ENCODE peak calls at places on chromosome 20, in four cellular contexts. D is K562, F is HAP-1, P is aorta. J is an unnamed sample.

GRCh38 chr20:23878787-23879186 is 761 bp downstream of the CST5 start:
- DNase-seq in D (no peak), F (no peak), P (no peak), J (no peak)

GRCh38 chr20:17940447-17940971 is 28.1 kb downstream of the SNX5 start:
- DNase-seq in D (no peak), P (no peak), F (peak; percentile 49), J (no peak)

GRCh38 chr20:21360686-21361085 is 36.6 kb downstream of the NKX2-4 start:
- DNase-seq in P (no peak), D (no peak), F (no peak), J (no peak)

GRCh38 chr20:36658300-36658699 is 12.3 kb upstream of the SLA2 start:
- DNase-seq in F (no peak), D (no peak), P (no peak), J (peak; percentile 89)

GRCh38 chr20:59456342-59457132 is 147.8 kb upstream of the PHACTR3 start:
- DNase-seq in P (no peak), D (no peak), F (no peak), J (no peak)

GRCh38 chr20:2693286-2693995 is 861 bp downstream of the EBF4 start:
- DNase-seq in D (peak; percentile 14), F (peak; percentile 67), P (no peak), J (no peak)

GRCh38 chr20:41078329-41078728 is 49.7 kb downstream of the TOP1 start:
- DNase-seq in D (peak; percentile 24), F (peak; percentile 16), P (no peak), J (no peak)

GRCh38 chr20:31758521-31758920 is 19.4 kb downstream of the TPX2 start:
- DNase-seq in F (no peak), P (no peak), D (no peak), J (no peak)

GRCh38 chr20:37356387-37356786 is 10.4 kb downstream of the SRC start:
- DNase-seq in F (no peak), P (peak; percentile 94), D (no peak), J (no peak)

DNA sequence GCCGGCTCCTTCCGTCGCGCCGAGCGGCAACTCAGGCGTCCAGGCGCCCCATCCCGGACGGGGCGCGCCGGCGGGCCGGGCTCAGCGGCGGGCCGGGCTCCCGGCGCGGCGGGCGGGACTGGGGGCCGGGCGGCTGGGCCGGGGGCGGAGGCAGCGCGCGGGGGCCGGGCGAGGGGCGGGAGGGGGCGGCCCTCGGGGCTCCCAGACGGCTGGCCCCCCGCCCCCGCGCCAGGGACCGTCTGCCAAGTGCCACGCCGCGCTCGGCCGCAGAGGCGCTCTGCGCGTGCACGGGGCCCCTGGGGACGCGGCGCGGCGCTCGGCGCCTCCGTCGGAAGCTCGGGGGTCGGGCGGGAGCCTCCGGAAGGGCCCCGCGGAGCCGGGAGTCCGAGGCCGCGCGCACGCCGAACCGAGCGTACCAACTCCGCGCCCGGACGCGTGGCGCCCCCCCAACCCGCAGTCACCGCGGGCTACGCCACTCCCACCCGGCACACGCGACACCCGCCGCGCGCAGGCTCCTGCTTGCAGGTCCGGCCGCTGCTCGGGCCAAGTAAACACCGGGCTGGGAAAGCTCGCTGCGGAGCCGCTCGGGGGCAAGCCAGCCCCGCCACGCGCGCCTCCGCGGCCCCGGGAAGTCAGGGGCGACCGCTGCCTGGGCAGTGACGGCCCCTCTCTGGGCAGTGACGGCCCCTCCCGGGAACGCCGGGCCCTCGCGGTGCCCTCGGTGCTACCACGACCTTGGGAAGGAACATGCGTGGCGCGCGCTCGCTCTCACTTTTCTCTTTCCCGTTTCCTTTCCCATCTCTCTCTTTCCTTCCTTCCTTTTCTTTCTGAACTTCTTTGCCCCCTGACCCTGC is at the start of gene PREX1:
- DNase-seq in P (peak; percentile 91), D (peak; percentile 85), F (peak; percentile 89), J (peak; percentile 80)
- H3K4me1 ChIP-seq in P (peaks cover 4% of the 10 kb centered on the region), D (peaks cover 28% of the 10 kb centered on the region), F (peaks cover 28% of the 10 kb centered on the region), J (peaks cover 12% of the 10 kb centered on the region)

GRCh38 chr20:64067733-64068307 is 4.8 kb downstream of the TCEA2 start:
- DNase-seq in F (no peak), P (no peak), D (no peak), J (no peak)
- H3K4me1 ChIP-seq in F (peaks cover 4% of the 10 kb centered on the region), P (no peaks in the 10 kb centered on the region), D (peaks cover 95% of the 10 kb centered on the region), J (peaks cover 24% of the 10 kb centered on the region)

DNA sequence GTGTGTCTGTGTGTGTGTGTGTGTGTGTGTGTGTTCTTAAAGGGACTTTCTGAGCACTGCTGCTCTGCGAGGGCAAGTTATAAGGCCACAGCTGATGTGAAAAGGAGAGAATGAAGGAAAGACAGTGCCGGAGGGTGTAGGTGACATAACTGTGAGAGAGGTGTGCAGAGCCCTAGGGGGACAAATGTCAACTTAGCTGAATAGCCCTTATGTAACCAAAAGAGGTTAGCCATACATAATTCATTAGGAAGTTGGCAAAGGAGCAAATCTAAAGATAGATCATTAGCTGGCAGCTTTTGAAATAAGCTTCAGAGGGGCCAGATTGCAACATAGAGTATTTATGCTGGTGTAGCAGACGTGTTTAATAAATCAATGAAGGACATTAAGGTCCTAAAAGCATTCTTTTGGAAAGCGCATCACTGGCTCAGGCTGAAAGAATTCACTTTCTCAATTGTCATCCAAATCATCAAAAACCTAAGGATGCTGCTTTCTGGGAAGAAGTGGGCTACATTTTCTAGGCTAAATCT is 81.1 kb downstream of the NDUFAF5 start:
- DNase-seq in D (no peak), P (no peak), F (no peak), J (no peak)
- H3K4me1 ChIP-seq in D (no peaks in the 10 kb centered on the region), P (peaks cover 8% of the 10 kb centered on the region), F (no peaks in the 10 kb centered on the region), J (no peaks in the 10 kb centered on the region)

GRCh38 chr20:57431539-57431835 is 40.3 kb downstream of the RBM38 start:
- DNase-seq in D (no peak), P (no peak), F (no peak), J (no peak)
- H3K4me1 ChIP-seq in D (peaks cover 44% of the 10 kb centered on the region), P (no peaks in the 10 kb centered on the region), F (no peaks in the 10 kb centered on the region), J (peaks cover 14% of the 10 kb centered on the region)

DNA sequence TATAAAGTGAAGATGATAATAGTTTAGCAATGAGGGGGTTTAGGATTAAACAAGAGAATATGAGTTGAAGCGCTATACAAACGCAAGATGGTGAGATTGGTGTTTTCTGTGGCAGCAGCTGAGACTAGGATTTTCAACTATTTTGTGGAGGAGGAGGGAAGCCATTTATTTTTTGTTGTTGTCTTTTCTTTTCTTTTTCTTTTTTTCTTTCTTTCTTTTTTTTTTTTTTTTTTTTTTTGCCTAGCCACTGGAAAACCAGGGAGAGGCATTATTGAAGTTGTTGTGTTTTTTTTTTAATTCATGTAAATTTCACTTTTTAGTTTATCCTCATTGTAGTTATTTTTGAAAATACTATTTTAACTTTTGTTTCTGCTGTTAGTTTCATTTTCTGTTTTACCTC is 15.9 kb downstream of the PARD6B start:
- DNase-seq in F (no peak), D (no peak), P (no peak), J (no peak)
- H3K4me1 ChIP-seq in F (peaks cover 31% of the 10 kb centered on the region), D (peaks cover 13% of the 10 kb centered on the region), P (no peaks in the 10 kb centered on the region), J (no peaks in the 10 kb centered on the region)

GRCh38 chr20:13877789-13878188 is 93.0 kb downstream of the NDUFAF5 start:
- DNase-seq in D (no peak), P (no peak), F (no peak), J (no peak)
- H3K4me1 ChIP-seq in D (no peaks in the 10 kb centered on the region), P (no peaks in the 10 kb centered on the region), F (peaks cover 12% of the 10 kb centered on the region), J (no peaks in the 10 kb centered on the region)

GRCh38 chr20:62377615-62378085 is 9.3 kb upstream of the RPS21 start:
- DNase-seq in F (no peak), P (no peak), D (no peak), J (no peak)
- H3K4me1 ChIP-seq in F (no peaks in the 10 kb centered on the region), P (no peaks in the 10 kb centered on the region), D (peaks cover 65% of the 10 kb centered on the region), J (no peaks in the 10 kb centered on the region)

GRCh38 chr20:45059022-45059728 is 41.8 kb downstream of the KCNS1 start:
- DNase-seq in D (no peak), P (no peak), F (no peak), J (no peak)

GRCh38 chr20:45060341-45060740 is 40.6 kb downstream of the KCNS1 start:
- DNase-seq in P (no peak), D (no peak), F (no peak), J (no peak)

GRCh38 chr20:45058168-45058850 is 42.6 kb downstream of the KCNS1 start:
- DNase-seq in P (no peak), D (no peak), F (no peak), J (no peak)

GRCh38 chr20:45064812-45065211 is 36.1 kb downstream of the KCNS1 start:
- DNase-seq in P (no peak), F (no peak), D (no peak), J (no peak)

GRCh38 chr20:45061244-45061643 is 39.7 kb downstream of the KCNS1 start:
- DNase-seq in D (no peak), P (no peak), F (no peak), J (no peak)
- H3K4me1 ChIP-seq in D (no peaks in the 10 kb centered on the region), P (peaks cover 2% of the 10 kb centered on the region), F (no peaks in the 10 kb centered on the region), J (no peaks in the 10 kb centered on the region)

GRCh38 chr20:3753098-3753497 is 14.5 kb downstream of the ADISSP start:
- DNase-seq in P (peak; percentile 75), D (peak; percentile 63), F (peak; percentile 70), J (peak; percentile 66)
- H3K4me1 ChIP-seq in P (no peaks in the 10 kb centered on the region), D (peaks cover 22% of the 10 kb centered on the region), F (no peaks in the 10 kb centered on the region), J (no peaks in the 10 kb centered on the region)

DNA sequence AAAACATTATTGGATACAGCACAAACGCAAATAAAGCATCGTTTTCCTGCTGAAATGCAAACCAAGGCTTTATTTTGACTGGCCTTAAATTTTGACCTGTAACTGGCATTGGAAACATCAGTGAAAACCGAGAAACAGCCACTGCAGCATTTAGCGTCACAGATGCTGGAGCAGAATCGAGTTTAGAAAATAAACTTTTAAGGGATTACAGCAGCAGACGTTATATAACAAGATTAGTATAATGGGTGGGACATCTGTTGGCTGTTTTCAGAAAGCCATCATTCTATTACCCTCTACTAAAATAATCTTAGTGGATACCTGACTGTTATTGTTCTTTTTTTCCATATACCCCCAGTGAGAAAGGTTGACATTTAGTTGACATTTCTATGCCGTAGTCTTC is 725.8 kb downstream of the KIF16B start:
- DNase-seq in D (no peak), F (no peak), P (no peak), J (no peak)
- H3K4me1 ChIP-seq in D (no peaks in the 10 kb centered on the region), F (peaks cover 6% of the 10 kb centered on the region), P (peaks cover 4% of the 10 kb centered on the region), J (no peaks in the 10 kb centered on the region)

J was measured in DND-41.